ENCODE peak calls at places on chromosomes 2 and 18, in nine cellular contexts. N, V, A, J, Q, L, D, B and Z are unnamed samples. For H3K4me1, the result is how much of the 10 kb centered on the place peaks cover.

GRCh38 chr2:135246856-135247255 is 194.8 kb downstream of the RAB3GAP1 start:
- DNase-seq in N (no peak), D (no peak), B (no peak), A (no peak), L (no peak), J (no peak), Q (no peak), V (no peak), Z (no peak)

GRCh38 chr2:235719146-235719942 is 225.5 kb downstream of the AGAP1 start:
- DNase-seq in A (no peak), B (no peak), J (no peak), D (no peak), Q (no peak), V (no peak), L (no peak), N (no peak), Z (no peak)

GRCh38 chr18:77304263-77304662 is 54.6 kb downstream of the GALR1 start:
- DNase-seq in V (no peak), N (no peak), L (no peak), J (no peak), A (no peak), D (no peak), Q (no peak), B (no peak), Z (no peak)

GRCh38 chr2:202508686-202509085 is 126.1 kb upstream of the FAM117B start:
- DNase-seq in B (no peak), J (no peak), V (no peak), A (no peak), D (no peak), N (no peak), Q (no peak), L (no peak), Z (no peak)

GRCh38 chr2:187542123-187542522 is 12.1 kb downstream of the TFPI start:
- DNase-seq in D (no peak), N (no peak), J (no peak), B (no peak), A (no peak), V (no peak), Q (no peak), L (no peak), Z (no peak)

GRCh38 chr2:40680547-40680946 is 228.7 kb upstream of the SLC8A1 start:
- DNase-seq in N (no peak), B (no peak), Q (no peak), D (no peak), A (no peak), V (no peak), J (no peak), L (no peak), Z (no peak)

GRCh38 chr2:27075219-27075871 is 3.1 kb upstream of the EMILIN1 start:
- DNase-seq in N (peak), B (peak), D (no peak), Q (peak), J (no peak), L (no peak), V (peak), A (no peak), Z (peak)

GRCh38 chr2:11810237-11810977 is 64.0 kb downstream of the LPIN1 start:
- DNase-seq in Q (no peak), A (no peak), V (no peak), D (no peak), J (peak), L (no peak), B (no peak), N (no peak), Z (no peak)

DNA sequence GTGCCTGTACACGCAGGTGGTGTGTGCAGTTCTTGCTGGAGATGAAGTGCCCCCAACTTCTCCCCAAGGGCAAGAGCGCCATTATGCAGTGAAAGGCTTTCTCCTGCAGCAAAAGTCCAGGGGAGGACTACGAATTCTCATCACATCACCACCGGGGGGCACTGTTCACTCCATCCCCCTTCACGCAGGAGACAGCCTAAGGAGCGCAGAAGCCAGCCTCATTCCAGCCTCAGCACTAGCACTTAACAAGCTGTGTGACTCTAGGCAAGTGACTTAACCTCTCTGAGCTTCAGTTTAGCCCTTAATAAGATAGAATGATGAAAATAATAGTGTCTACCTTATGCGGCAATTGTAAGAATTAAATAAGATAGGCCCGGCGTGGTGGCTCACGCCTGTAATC is 32.3 kb downstream of the DNMT3A start:
- DNase-seq in L (peak), B (peak), A (peak), D (no peak), V (peak), Q (peak), J (peak), N (peak), Z (no peak)
- H3K4me1 ChIP-seq in L (under half), B (half or more), A (under half), D (half or more), V (under half), Q (half or more), J (under half), N (half or more), Z (under half)

GRCh38 chr2:157839162-157839801 is 36.8 kb downstream of the ACVR1 start:
- DNase-seq in A (no peak), L (peak), Q (no peak), J (peak), N (no peak), D (no peak), B (no peak), V (no peak), Z (no peak)
- H3K4me3 ChIP-seq in A (no peak), L (no peak), Q (no peak), J (no peak), N (no peak), D (no peak), B (no peak), V (no peak), Z (no peak)

GRCh38 chr2:73983322-73984202 is 1.1 kb upstream of the TET3 start:
- DNase-seq in A (peak), L (no peak), B (peak), N (no peak), Q (peak), J (peak), D (no peak), V (peak), Z (peak)

GRCh38 chr2:73982140-73982617 is 2.5 kb upstream of the TET3 start:
- DNase-seq in N (no peak), A (peak), V (no peak), Q (peak), J (no peak), L (no peak), B (no peak), D (no peak), Z (no peak)

GRCh38 chr2:73979686-73980085 is 5.0 kb upstream of the TET3 start:
- DNase-seq in D (no peak), B (no peak), A (peak), L (no peak), Q (no peak), N (no peak), V (no peak), J (no peak), Z (no peak)

GRCh38 chr2:73980566-73980965 is 4.1 kb upstream of the TET3 start:
- DNase-seq in D (no peak), Q (no peak), B (no peak), L (no peak), V (no peak), N (no peak), A (no peak), J (no peak), Z (no peak)

DNA sequence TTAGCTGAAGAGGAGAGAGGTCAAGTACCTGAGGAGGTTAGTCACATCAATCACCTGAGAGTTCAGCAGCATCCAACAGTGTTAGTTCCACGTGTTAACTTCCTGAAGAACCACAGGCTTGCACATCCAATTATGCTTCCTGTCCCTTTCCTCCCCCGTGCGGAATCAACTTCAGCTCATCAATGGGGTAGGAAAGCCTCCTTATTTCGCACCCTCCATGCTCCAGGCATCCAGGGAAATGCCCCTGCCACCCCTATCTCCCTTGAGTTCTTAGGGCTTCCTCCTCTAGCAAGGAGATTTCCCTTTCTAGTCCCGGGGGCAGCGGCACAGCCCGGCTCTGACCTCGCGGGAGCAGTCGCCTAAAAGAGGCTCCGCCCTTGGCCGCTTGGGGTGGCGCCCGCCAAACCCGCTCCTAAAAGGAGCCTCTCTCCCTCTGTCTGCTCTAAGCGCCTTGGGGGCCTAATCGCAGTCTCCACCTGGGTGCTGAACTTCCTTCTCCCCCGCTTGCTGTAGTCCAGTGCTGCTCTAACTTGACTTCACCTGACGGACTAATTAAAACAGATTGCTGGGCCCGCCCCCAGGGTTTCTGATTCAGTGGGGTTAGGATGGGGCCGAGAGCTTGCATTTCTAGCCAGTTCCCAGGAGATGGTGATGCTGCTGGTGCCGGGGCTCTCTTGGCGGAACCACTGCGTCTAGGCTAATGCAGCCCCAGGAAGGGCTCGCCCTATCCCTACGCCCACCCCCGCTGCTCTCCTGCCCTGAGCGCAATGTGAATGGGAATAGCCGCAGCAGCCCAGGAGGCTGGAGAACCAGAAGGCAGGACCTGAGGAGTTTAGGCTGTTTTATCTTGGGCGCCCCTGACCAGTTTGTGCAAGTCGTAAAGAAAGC is 3.4 kb upstream of the TET3 start:
- DNase-seq in L (no peak), J (peak), A (peak), B (no peak), V (peak), Q (peak), N (no peak), D (no peak), Z (no peak)
- H3K27ac ChIP-seq in L (no peak), J (no peak), A (peak), B (peak), V (no peak), Q (peak), N (no peak), D (no peak), Z (no peak)

GRCh38 chr2:216594081-216594480 is 39.1 kb upstream of the IGFBP2 start:
- DNase-seq in A (no peak), Q (no peak), V (no peak), L (no peak), N (no peak), B (no peak), D (no peak), J (no peak), Z (no peak)
- H3K4me1 ChIP-seq in A (under half), Q (under half), V (under half), L (under half), N (under half), B (under half), D (under half), J (under half), Z (under half)

GRCh38 chr2:71155846-71156245 is 25.4 kb downstream of the MPHOSPH10 start:
- DNase-seq in D (no peak), A (no peak), V (no peak), J (no peak), Q (no peak), N (no peak), B (no peak), L (no peak), Z (no peak)

GRCh38 chr2:71157124-71157802 is 26.8 kb downstream of the MPHOSPH10 start:
- DNase-seq in V (peak), D (no peak), N (peak), L (peak), J (peak), B (peak), A (peak), Q (peak), Z (peak)

GRCh38 chr2:71154279-71154678 is 23.8 kb downstream of the MPHOSPH10 start:
- DNase-seq in A (no peak), J (no peak), B (no peak), V (no peak), L (no peak), D (no peak), N (no peak), Q (no peak), Z (no peak)

GRCh38 chr2:71154798-71155197 is 24.4 kb downstream of the MPHOSPH10 start:
- DNase-seq in N (no peak), A (peak), D (no peak), Q (peak), J (peak), B (no peak), V (peak), L (no peak), Z (no peak)

GRCh38 chr2:71156531-71156930 is 26.1 kb downstream of the MPHOSPH10 start:
- DNase-seq in A (no peak), Q (no peak), V (no peak), N (no peak), L (no peak), J (no peak), B (no peak), D (no peak), Z (no peak)
- H3K4me3 ChIP-seq in A (no peak), Q (peak), V (no peak), N (no peak), L (no peak), J (no peak), B (no peak), D (no peak), Z (no peak)

GRCh38 chr2:128444044-128444771 is 125.5 kb upstream of the HS6ST1 start:
- DNase-seq in J (peak), N (no peak), Q (no peak), L (no peak), D (no peak), A (no peak), V (no peak), B (no peak), Z (peak)

GRCh38 chr2:128444816-128445532 is 126.3 kb upstream of the HS6ST1 start:
- DNase-seq in J (peak), B (no peak), A (no peak), L (no peak), V (no peak), Q (no peak), D (no peak), N (no peak), Z (peak)

GRCh38 chr2:128441341-128442052 is 122.8 kb upstream of the HS6ST1 start:
- DNase-seq in D (no peak), Q (no peak), L (no peak), A (no peak), J (peak), N (no peak), V (no peak), B (no peak), Z (no peak)

GRCh38 chr2:128442053-128442751 is 123.5 kb upstream of the HS6ST1 start:
- DNase-seq in N (no peak), A (no peak), Q (peak), J (peak), V (no peak), D (no peak), B (no peak), L (no peak), Z (no peak)

GRCh38 chr2:128442891-128443302 is 124.2 kb upstream of the HS6ST1 start:
- DNase-seq in A (no peak), V (no peak), Q (no peak), N (no peak), B (no peak), J (peak), D (no peak), L (no peak), Z (no peak)
- H3K27ac ChIP-seq in A (no peak), V (no peak), Q (no peak), N (no peak), B (no peak), J (no peak), D (no peak), L (no peak), Z (peak)

DNA sequence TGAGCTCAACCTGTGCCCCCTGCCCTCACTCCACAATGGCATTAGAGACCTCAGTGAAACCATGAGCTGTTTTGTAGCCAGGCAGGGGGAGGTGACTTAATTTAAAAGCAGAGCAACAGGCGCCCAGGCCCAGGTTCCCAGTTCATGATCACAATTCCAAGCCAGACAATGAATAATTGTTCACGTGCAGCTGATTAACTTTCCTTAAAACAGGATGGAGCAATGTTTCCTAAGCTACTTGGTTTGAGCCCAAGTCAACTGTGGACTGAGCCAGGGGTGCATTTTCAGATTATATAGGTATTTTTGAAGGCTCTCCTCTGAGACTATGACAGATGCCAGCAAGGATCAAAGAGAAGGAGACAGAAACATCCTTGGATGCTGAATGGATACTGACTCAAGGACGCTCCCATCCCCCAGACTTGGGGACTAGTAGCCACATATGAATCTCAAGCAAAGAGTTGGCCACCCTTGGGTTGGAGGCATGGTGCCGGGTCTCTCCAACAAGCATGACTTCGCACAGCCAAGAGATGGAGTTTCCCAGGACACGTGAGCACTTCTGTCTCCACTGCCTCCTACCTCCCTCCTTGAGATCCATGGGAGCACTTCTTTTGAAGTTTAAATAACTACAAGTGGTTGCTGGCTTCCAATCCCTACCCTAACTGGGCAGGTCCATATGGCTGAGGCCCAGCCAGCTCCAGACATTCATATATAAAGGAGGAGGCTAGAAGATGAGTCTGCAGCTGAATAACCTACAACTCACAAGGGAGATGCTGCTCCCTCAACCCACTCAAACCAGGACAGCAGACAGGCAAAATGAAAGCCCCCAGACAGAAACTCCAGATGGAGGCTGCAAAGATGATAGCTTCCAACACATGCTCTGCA is 12.7 kb downstream of the SMAD7 start:
- DNase-seq in L (no peak), Q (no peak), A (no peak), B (no peak), V (no peak), D (no peak), N (no peak), J (no peak), Z (no peak)
- H3K4me1 ChIP-seq in L (under half), Q (half or more), A (half or more), B (half or more), V (under half), D (half or more), N (half or more), J (half or more), Z (under half)